ENCODE peak calls at places on chromosome 18, in four cellular contexts. L is HFF-Myc, Y is progenitor cell of endocrine pancreas, W is activated T-cell treated with anti-CD3 and anti-CD28 coated beads for 1 hour. A is an unnamed sample.

GRCh38 chr18:50092250-50092780 is 102.6 kb downstream of the MYO5B start:
- DNase-seq in L (no peak), Y (no peak), W (no peak), A (no peak)

GRCh38 chr18:49094979-49095632 is 144.3 kb upstream of the SMAD7 start:
- DNase-seq in W (no peak), L (peak; percentile 41), Y (no peak), A (no peak)

GRCh38 chr18:40179647-40180175 is 1775.3 kb upstream of the PIK3C3 start:
- DNase-seq in Y (no peak), L (no peak), W (no peak), A (no peak)

GRCh38 chr18:2903006-2903405 is 56.2 kb downstream of the EMILIN2 start:
- DNase-seq in L (peak; percentile 50), W (no peak), Y (no peak), A (no peak)

GRCh38 chr18:29531746-29532145 is 1354.8 kb upstream of the CDH2 start:
- DNase-seq in Y (no peak), L (no peak), W (no peak), A (no peak)

GRCh38 chr18:23888880-23889279 is 125.7 kb upstream of the TTC39C start:
- DNase-seq in W (no peak), Y (no peak), L (no peak), A (no peak)

GRCh38 chr18:39523281-39523680 is 1957.7 kb upstream of the CELF4 start:
- DNase-seq in Y (no peak), W (no peak), L (no peak), A (no peak)

GRCh38 chr18:40935423-40935822 is 1019.6 kb upstream of the PIK3C3 start:
- DNase-seq in L (peak; percentile 10), W (no peak), Y (no peak), A (no peak)

GRCh38 chr18:29307231-29307630 is 1130.3 kb upstream of the CDH2 start:
- DNase-seq in L (no peak), W (no peak), Y (no peak), A (no peak)

GRCh38 chr18:9494778-9495302 is 19.5 kb downstream of the RALBP1 start:
- DNase-seq in Y (no peak), L (no peak), W (no peak), A (no peak)

GRCh38 chr18:57959278-57959677 is 84.7 kb upstream of the NEDD4L start:
- DNase-seq in L (no peak), Y (no peak), W (no peak), A (no peak)

GRCh38 chr18:35303610-35304009 is 13.6 kb upstream of the ZSCAN30 start:
- DNase-seq in L (no peak), Y (no peak), W (no peak), A (no peak)

GRCh38 chr18:8416212-8417019 is 192.8 kb upstream of the RAB12 start:
- DNase-seq in L (no peak), Y (no peak), W (no peak), A (no peak)

GRCh38 chr18:59660398-59660797 is 36.8 kb downstream of the CCBE1 start:
- DNase-seq in W (no peak), Y (no peak), L (no peak), A (no peak)

GRCh38 chr18:32216390-32216789 is 26.6 kb downstream of the MEP1B start:
- DNase-seq in Y (no peak), W (no peak), L (no peak), A (no peak)

GRCh38 chr18:60826346-60826745 is 453.8 kb upstream of the MC4R start:
- DNase-seq in Y (no peak), L (no peak), W (no peak), A (no peak)

A was measured in H1.